ENCODE peak calls at places on chromosomes 13 and 19, in ten cellular contexts. L is AG09309, H is progenitor cell of endocrine pancreas, R is cardiac fibroblast, V is WTC11, K is psoas muscle, B is MM.1S, X is tibial nerve, S is heart left ventricle, P is fibroblast of the aortic adventitia. C is an unnamed sample.

GRCh38 chr19:13025819-13026477 is 30.7 kb downstream of the NFIX start:
- DNase-seq in V (no peak), R (no peak), L (no peak), K (no peak), P (peak; percentile 36), S (no peak), B (no peak), H (no peak), X (no peak), C (no peak)

GRCh38 chr13:48233097-48233885 is at the start of gene ITM2B:
- DNase-seq in K (peak; percentile 78), P (peak; percentile 66), R (peak; percentile 82), S (peak; percentile 87), B (peak; percentile 43), V (peak; percentile 70), X (peak; percentile 53), L (no peak), H (peak; percentile 55), C (peak; percentile 72)

GRCh38 chr13:48892311-48892710 is 83.4 kb upstream of the FNDC3A start:
- DNase-seq in L (no peak), X (no peak), H (no peak), K (no peak), V (no peak), R (peak; percentile 67), B (no peak), P (peak; percentile 75), S (no peak), C (no peak)

GRCh38 chr13:91216928-91217700 is 130.4 kb upstream of the MIR17HG start:
- DNase-seq in S (no peak), X (no peak), P (no peak), V (peak; percentile 24), B (no peak), K (no peak), H (no peak), L (no peak), R (no peak), C (no peak)

GRCh38 chr19:9644472-9644871 is 23.4 kb upstream of the ZNF561 start:
- DNase-seq in L (no peak), S (no peak), K (no peak), B (no peak), H (no peak), X (no peak), R (no peak), V (no peak), P (no peak), C (no peak)

GRCh38 chr19:6551607-6552450 is 21.0 kb downstream of the TNFSF9 start:
- DNase-seq in L (no peak), B (no peak), R (no peak), X (no peak), S (no peak), K (no peak), P (peak; percentile 63), V (peak; percentile 82), H (peak; percentile 42), C (no peak)

GRCh38 chr19:5983367-5983955 is 5.5 kb upstream of the RANBP3 start:
- DNase-seq in B (no peak), K (no peak), P (no peak), X (no peak), R (peak; percentile 70), V (no peak), S (no peak), L (no peak), H (no peak), C (no peak)

GRCh38 chr13:44748439-44748838 is 172.3 kb upstream of the TSC22D1 start:
- DNase-seq in B (no peak), V (no peak), P (no peak), K (no peak), X (no peak), R (no peak), S (no peak), L (no peak), H (no peak), C (no peak)

DNA sequence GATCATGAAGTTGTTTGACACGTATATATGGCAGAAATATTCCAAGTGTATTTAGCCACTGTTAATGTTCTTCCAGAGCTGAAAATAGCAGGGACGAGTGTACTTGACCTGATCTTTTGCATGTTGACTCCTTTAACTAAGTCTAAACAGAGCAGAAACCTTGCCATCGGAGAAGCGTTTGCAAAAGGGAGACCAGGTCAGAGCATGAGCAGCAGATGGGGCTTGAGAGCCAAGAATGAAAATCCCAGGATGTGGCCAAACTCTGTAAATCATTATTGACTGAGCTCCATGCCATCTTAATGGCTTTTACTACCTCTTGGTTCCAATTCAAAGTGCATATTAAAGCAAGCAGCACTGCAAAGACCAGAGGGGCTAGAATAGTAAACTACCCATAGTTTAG is 55.5 kb downstream of the FAM216B start:
- DNase-seq in H (no peak), S (no peak), V (no peak), P (peak; percentile 70), X (no peak), B (no peak), L (no peak), R (peak; percentile 82), K (no peak), C (no peak)
- TF ChIP-seq CTCF in H (peak; percentile 44), S (peak; percentile 36), V (no peak), P (peak; percentile 57), X (no peak), B (no peak), L (peak; percentile 55), R (peak; percentile 62), K (peak; percentile 9), C (no peak)

DNA sequence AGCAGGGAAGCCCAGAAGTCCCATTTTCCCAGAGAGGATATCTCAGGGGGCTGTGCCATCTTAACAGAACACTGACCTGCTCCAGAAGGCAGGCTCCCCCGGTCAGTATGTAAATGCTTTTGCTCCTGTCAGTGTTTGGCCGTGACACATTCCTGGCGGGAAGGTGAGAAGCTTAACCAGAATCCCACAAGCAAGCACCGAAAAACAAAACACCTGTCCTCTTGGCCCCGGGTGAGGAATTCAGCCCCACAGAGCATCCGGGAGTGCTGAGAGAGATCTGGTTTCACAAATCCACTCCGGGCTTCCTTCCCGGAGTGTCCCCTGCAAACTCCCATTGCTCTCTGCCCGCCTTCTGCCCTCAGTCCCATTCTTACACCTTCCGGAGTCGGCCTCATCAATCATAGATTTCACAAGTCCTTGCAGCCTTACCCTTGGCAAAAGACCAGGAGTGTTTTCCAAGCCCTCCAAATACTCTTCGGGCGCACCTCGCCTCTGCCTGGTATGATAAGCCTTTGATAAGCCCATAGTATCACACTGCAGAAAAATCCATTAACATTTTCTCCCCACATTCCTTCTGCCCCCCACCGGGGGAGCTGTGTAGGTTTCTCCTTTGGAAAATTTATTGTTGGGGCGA is 12.2 kb downstream of the TPM4 start:
- DNase-seq in V (no peak), X (no peak), H (no peak), K (no peak), S (no peak), R (peak; percentile 72), L (no peak), P (no peak), B (no peak), C (no peak)
- TF ChIP-seq CTCF in V (no peak), X (no peak), H (peak; percentile 37), K (peak; percentile 6), S (no peak), R (peak; percentile 13), L (no peak), P (peak; percentile 16), B (peak; percentile 9), C (peak; percentile 36)

DNA sequence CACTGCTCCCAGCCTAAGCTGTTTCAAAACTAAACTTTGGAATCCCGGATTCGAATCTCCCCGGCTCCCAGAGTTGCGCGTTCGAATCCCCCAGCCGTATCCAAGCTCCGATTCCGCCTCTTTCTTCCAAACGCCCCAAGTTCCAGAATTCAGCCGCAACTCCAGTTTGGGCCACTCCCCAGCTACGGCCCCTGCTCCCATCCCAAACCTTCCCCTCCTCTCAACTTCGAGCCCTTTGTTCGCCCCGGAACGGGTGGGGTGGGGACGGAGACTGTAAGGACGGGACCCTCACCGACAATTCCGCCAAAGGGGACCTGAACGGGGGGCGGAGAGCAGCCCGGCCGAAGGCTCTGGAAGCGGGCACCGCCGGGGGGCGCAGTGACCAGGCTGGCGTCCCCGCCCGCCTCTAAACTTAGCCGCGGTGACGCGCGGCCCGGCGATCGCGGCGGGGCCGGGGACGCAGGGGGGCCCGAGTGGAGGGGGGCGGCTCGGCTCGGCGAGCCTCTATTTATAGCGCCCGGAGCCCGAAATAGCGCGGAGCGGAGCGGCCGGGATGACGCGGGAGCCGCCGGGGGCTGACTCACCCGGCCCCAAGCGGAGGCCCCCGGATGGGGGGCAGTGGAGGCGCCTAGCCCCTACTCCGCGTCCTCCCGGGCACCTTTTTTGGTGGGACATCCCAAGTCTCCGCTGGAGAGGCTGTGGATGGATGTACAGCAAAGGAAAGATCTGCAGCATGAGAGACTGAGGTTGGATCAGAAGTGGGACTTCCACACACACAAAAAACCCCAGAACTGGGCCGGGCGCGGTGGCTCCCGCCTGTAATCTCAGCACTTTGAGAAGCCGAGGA is 4.9 kb upstream of the ERCC1 start:
- DNase-seq in V (peak; percentile 78), L (no peak), S (peak; percentile 89), P (no peak), B (no peak), R (peak; percentile 59), H (peak; percentile 29), X (no peak), K (peak; percentile 78), C (peak; percentile 62)
- TF ChIP-seq CTCF in V (peak; percentile 33), L (peak; percentile 46), S (peak; percentile 66), P (peak; percentile 42), B (peak; percentile 34), R (no peak), H (peak; percentile 60), X (peak; percentile 45), K (peak; percentile 50), C (peak; percentile 39)

GRCh38 chr13:111153977-111154332 is 38.8 kb downstream of the ARHGEF7 start:
- DNase-seq in X (no peak), V (no peak), P (no peak), B (peak; percentile 56), H (peak; percentile 44), S (no peak), R (no peak), L (no peak), K (no peak), C (no peak)

GRCh38 chr13:111158136-111158805 is 43.2 kb downstream of the ARHGEF7 start:
- DNase-seq in P (peak; percentile 48), X (no peak), H (no peak), L (no peak), K (no peak), V (no peak), R (peak; percentile 46), B (no peak), S (no peak), C (no peak)

GRCh38 chr13:111156421-111156820 is 41.3 kb downstream of the ARHGEF7 start:
- DNase-seq in H (no peak), X (no peak), S (no peak), P (peak; percentile 23), K (no peak), V (no peak), L (no peak), R (peak; percentile 18), B (no peak), C (no peak)

GRCh38 chr13:111152836-111153235 is 37.7 kb downstream of the ARHGEF7 start:
- DNase-seq in P (no peak), S (no peak), X (no peak), H (no peak), L (no peak), V (no peak), B (no peak), R (peak; percentile 11), K (no peak), C (no peak)

DNA sequence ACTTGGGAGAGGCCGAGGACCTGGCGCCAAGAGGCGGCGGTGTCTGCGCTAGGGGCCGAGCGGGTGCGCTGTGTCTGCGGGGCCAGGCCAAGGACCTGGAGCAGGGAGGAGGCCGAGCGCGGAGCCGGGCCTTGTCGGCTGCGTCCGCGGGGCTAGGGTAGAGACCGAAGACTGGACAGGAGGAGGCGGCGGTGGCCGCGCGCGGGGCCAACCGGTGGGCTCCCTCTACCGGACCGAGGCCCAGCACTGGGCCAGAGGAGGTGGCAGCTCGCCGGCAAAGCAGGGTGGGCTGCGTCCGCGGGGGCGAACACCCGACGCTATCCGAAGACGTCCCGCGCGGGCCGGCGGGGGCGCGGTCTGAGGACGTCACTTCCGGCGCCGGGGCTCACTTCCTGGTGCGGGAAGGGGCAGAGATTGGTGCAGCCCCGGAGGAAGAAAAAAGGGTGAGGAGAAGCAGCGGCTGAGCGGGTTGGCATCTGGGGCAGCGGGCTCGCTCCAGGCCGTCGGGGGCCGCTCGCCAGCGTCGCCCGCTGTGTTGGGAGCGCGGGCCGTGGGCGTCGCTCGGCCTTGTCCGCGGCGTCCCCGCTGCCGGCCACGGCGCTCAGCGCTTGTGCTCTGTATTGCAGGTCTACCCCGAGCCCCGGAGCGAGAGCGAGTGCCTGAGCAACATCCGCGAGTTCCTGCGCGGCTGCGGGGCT is 38.3 kb downstream of the ARHGEF7 start:
- DNase-seq in K (peak; percentile 95), P (peak; percentile 85), B (peak; percentile 90), H (peak; percentile 91), X (peak; percentile 80), S (peak; percentile 95), R (peak; percentile 94), V (peak; percentile 93), L (peak; percentile 52), C (peak; percentile 94)
- TF ChIP-seq CTCF in K (peak; percentile 2), P (peak; percentile 3), B (peak; percentile 24), H (peak; percentile 44), X (peak; percentile 50), S (peak; percentile 52), R (no peak), V (no peak), L (peak; percentile 22), C (no peak)